ENCODE peak calls at places on chromosome 6, in six cellular contexts. V is ovary, P is sigmoid colon, K is SK-N-SH, G is A549, I is H1. R is an unnamed sample.

GRCh38 chr6:12528581-12529363 is 187.8 kb upstream of the PHACTR1 start:
- DNase-seq in V (no peak), P (no peak), K (peak; percentile 72), G (no peak), I (no peak), R (no peak)

GRCh38 chr6:21438237-21438985 is 155.1 kb upstream of the SOX4 start:
- DNase-seq in V (no peak), P (no peak), K (no peak), G (no peak), I (no peak), R (no peak)

GRCh38 chr6:163423696-163424095 is 9.2 kb downstream of the QKI start:
- DNase-seq in V (no peak), P (no peak), K (no peak), G (no peak), I (no peak), R (no peak)

GRCh38 chr6:33983109-33983475 is 162.8 kb downstream of the GRM4 start:
- DNase-seq in V (no peak), P (peak; percentile 64), K (peak; percentile 36), G (peak; percentile 58), I (peak; percentile 42), R (peak; percentile 74)

GRCh38 chr6:142846883-142847287 is 98.1 kb downstream of the HIVEP2 start:
- DNase-seq in V (no peak), P (no peak), K (no peak), G (peak; percentile 39), I (no peak), R (no peak)

GRCh38 chr6:1579096-1579495 is 30.6 kb upstream of the FOXC1 start:
- DNase-seq in V (no peak), P (no peak), K (no peak), G (no peak), I (no peak), R (no peak)

GRCh38 chr6:19465760-19466159 is 371.4 kb upstream of the ID4 start:
- DNase-seq in V (no peak), P (no peak), K (no peak), G (peak; percentile 58), I (no peak), R (no peak)

GRCh38 chr6:32700391-32701040 is 34.1 kb upstream of the HLA-DQB1 start:
- DNase-seq in V (peak; percentile 17), P (no peak), K (peak; percentile 52), G (peak; percentile 58), I (peak; percentile 53), R (no peak)

GRCh38 chr6:167978607-167979006 is 18.9 kb upstream of the KIF25 start:
- DNase-seq in V (no peak), P (no peak), K (no peak), G (no peak), I (no peak), R (no peak)

GRCh38 chr6:50711686-50712085 is 1.6 kb upstream of the TFAP2D start:
- DNase-seq in V (no peak), P (no peak), K (no peak), G (no peak), I (no peak), R (no peak)

GRCh38 chr6:166763606-166764472 is 136.8 kb upstream of the RPS6KA2 start:
- DNase-seq in V (no peak), P (no peak), K (no peak), G (no peak), I (peak; percentile 49), R (no peak)

GRCh38 chr6:41531591-41532582 is 14.3 kb upstream of the FOXP4 start:
- DNase-seq in V (no peak), P (no peak), K (peak; percentile 84), G (no peak), I (no peak), R (no peak)

GRCh38 chr6:45923831-45924391 is 91.7 kb downstream of the CLIC5 start:
- DNase-seq in V (no peak), P (no peak), K (no peak), G (no peak), I (no peak), R (no peak)

GRCh38 chr6:27250955-27251671 is 3.6 kb downstream of the PRSS16 start:
- DNase-seq in V (peak; percentile 65), P (no peak), K (peak; percentile 59), G (peak; percentile 85), I (peak; percentile 96), R (peak; percentile 77)

GRCh38 chr6:13038315-13039261 is 289.7 kb downstream of the TBC1D7 start:
- DNase-seq in V (no peak), P (no peak), K (no peak), G (no peak), I (no peak), R (no peak)

GRCh38 chr6:46994933-46995332 is 47.2 kb downstream of the ADGRF1 start:
- DNase-seq in V (no peak), P (no peak), K (no peak), G (no peak), I (no peak), R (no peak)

GRCh38 chr6:157514659-157515496 is 133.9 kb downstream of the ZDHHC14 start:
- DNase-seq in V (no peak), P (no peak), K (no peak), G (peak; percentile 47), I (no peak), R (no peak)

GRCh38 chr6:104705095-104705707 is 154.5 kb downstream of the HACE1 start:
- DNase-seq in V (no peak), P (no peak), K (no peak), G (no peak), I (no peak), R (no peak)
- TF ChIP-seq EP300 in V (no peak), P (no peak), K (no peak), G (no peak), I (no peak), R (no peak)

DNA sequence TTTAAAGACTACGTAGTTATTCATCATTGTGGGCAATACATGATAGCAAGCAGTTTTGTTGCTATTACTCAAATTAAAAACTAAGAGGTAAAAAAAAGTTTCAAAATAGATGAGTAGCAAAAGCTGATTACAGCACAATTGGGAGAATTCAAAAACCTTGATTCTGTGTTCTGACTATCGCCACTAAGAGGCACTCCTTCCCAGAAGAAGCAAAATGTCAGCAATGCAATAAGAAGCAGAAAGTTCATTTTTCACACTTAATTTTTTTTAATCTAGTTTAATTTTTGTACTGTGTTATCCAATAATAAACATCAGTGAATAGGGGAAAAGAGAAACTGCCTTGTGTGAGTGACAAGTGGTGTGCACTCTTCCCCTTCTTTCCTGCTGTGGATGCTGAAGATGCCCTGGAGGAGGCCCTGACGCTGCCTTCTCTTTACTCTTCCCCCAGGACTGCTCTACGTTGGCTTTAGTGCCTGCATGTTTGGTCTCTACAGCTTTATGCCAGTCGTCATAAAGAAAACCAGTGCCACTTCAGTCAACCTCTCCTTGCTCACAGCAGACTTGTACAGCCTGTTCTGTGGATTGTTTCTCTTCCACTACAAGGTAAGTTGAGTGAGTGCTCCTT is 263.2 kb upstream of the PLN start:
- DNase-seq in V (no peak), P (no peak), K (no peak), G (no peak), I (no peak), R (no peak)
- TF ChIP-seq CTCF in V (no peak), P (peak; percentile 55), K (peak; percentile 60), G (peak; percentile 35), I (peak; percentile 8), R (no peak)

GRCh38 chr6:2656460-2657064 is 94.2 kb downstream of the MYLK4 start:
- DNase-seq in V (no peak), P (no peak), K (no peak), G (no peak), I (no peak), R (no peak)

GRCh38 chr6:2653369-2654032 is 97.2 kb downstream of the MYLK4 start:
- DNase-seq in V (no peak), P (no peak), K (no peak), G (no peak), I (no peak), R (no peak)

GRCh38 chr6:2655844-2656433 is 94.8 kb downstream of the MYLK4 start:
- DNase-seq in V (no peak), P (no peak), K (no peak), G (no peak), I (no peak), R (no peak)

GRCh38 chr6:2651966-2652365 is 98.8 kb downstream of the MYLK4 start:
- DNase-seq in V (no peak), P (no peak), K (no peak), G (no peak), I (no peak), R (no peak)

DNA sequence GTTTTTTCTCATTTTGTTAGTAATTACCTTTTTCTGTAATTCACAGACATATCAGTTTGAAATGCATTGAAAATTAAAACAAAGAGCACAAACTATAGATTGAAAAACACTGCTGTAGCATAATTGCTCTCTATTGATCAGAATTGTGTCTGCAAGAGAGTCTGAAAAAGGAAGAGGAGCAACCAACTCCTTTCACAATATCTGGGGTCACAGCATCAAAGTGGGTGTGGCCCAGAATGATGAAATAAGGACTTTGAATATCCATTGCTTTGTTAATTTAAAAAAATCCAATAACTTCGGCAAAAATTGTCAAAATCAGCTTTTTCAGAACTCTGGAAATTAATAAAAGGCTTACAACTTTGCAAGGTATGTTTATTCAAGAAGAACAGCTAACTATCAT is 99.2 kb downstream of the MYLK4 start:
- DNase-seq in V (no peak), P (no peak), K (no peak), G (no peak), I (no peak), R (no peak)
- TF ChIP-seq EP300 in V (no peak), P (no peak), K (no peak), G (no peak), I (no peak), R (no peak)

GRCh38 chr6:158666637-158667359 is 16.9 kb downstream of the SYTL3 start:
- DNase-seq in V (no peak), P (peak; percentile 35), K (no peak), G (no peak), I (no peak), R (no peak)
- TF ChIP-seq CTCF in V (no peak), P (no peak), K (no peak), G (no peak), I (no peak), R (no peak)

DNA sequence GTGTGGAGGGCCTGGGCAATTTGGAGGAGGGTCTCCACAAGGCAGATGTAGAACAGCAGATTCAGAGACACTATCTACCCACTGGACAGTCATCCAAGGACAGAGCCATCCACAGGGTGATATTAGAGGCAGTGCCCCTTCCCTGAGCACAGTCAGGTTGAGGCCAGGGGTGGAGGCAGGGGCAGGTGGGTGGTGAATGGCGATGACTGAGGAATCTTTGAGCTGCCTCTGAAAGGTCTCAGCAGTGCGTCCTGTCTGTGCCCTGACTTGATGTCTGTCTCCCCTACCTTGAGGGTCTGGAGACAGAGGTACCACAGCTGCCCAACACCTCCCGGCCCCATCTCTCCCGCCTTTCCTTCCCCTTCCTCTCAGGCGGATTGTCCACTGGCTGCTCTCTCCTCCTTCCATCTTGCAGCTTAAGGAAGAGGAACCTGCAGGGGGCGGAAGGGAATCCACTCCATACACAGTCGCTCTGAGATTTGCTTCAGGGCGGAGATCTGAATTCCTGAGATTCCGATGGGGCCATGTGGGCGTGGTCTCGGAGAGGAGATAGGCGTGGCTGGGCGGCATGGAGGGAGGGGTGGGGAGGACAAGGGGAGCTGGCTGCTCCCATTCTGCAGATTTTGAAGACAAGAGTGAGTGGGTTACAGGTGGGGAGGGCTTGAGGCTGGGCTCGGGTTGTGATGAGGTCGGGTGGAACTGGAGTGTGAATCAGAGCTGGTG is 1.7 kb downstream of the MUCL3 start:
- DNase-seq in V (peak; percentile 64), P (peak; percentile 71), K (peak; percentile 41), G (peak; percentile 87), I (peak; percentile 95), R (no peak)
- TF ChIP-seq EP300 in V (no peak), P (no peak), K (no peak), G (no peak), I (peak; percentile 44), R (no peak)